ENCODE peak calls at places on chromosomes 5 and 9, in nine cellular contexts. One of them, this sample, is unnamed.

GRCh38 chr5:2569201-2569600 is 182.3 kb downstream of the IRX2 start:
- DNase-seq in transverse colon: no peak
- DNase-seq in adrenal gland: no peak
- DNase-seq in brain microvascular endothelial cell: no peak
- DNase-seq in PC-3: no peak
- DNase-seq in HCT116: no peak
- DNase-seq in CD4-positive, alpha-beta memory T cell: no peak
- DNase-seq in CD8-positive, alpha-beta T cell: no peak
- DNase-seq in right lobe of liver: no peak
- DNase-seq in this sample: no peak

GRCh38 chr5:127980843-127981242 is 102.7 kb upstream of the SLC12A2 start:
- DNase-seq in transverse colon: no peak
- DNase-seq in adrenal gland: no peak
- DNase-seq in brain microvascular endothelial cell: no peak
- DNase-seq in PC-3: peak; percentile 53
- DNase-seq in HCT116: no peak
- DNase-seq in CD4-positive, alpha-beta memory T cell: no peak
- DNase-seq in CD8-positive, alpha-beta T cell: no peak
- DNase-seq in right lobe of liver: no peak
- DNase-seq in this sample: no peak

GRCh38 chr5:40679998-40680681 is 425 bp downstream of the PTGER4 start:
- DNase-seq in transverse colon: peak; percentile 36
- DNase-seq in adrenal gland: no peak
- DNase-seq in brain microvascular endothelial cell: no peak
- DNase-seq in PC-3: peak; percentile 41
- DNase-seq in HCT116: no peak
- DNase-seq in CD4-positive, alpha-beta memory T cell: peak; percentile 56
- DNase-seq in CD8-positive, alpha-beta T cell: peak; percentile 39
- DNase-seq in right lobe of liver: peak; percentile 51
- DNase-seq in this sample: peak; percentile 28

GRCh38 chr5:170861855-170862766 is at the start of gene RANBP17:
- DNase-seq in transverse colon: peak; percentile 55
- DNase-seq in adrenal gland: peak; percentile 74
- DNase-seq in brain microvascular endothelial cell: peak; percentile 67
- DNase-seq in PC-3: peak; percentile 32
- DNase-seq in HCT116: peak; percentile 53
- DNase-seq in CD4-positive, alpha-beta memory T cell: no peak
- DNase-seq in CD8-positive, alpha-beta T cell: peak; percentile 12
- DNase-seq in right lobe of liver: peak; percentile 63
- DNase-seq in this sample: peak; percentile 20

GRCh38 chr9:79255681-79256080 is 316.1 kb upstream of the TLE4 start:
- DNase-seq in transverse colon: no peak
- DNase-seq in adrenal gland: no peak
- DNase-seq in brain microvascular endothelial cell: no peak
- DNase-seq in PC-3: no peak
- DNase-seq in HCT116: no peak
- DNase-seq in CD4-positive, alpha-beta memory T cell: no peak
- DNase-seq in CD8-positive, alpha-beta T cell: no peak
- DNase-seq in right lobe of liver: no peak
- DNase-seq in this sample: no peak

GRCh38 chr5:126597156-126597555 is 2.1 kb upstream of the ALDH7A1 start:
- DNase-seq in transverse colon: no peak
- DNase-seq in adrenal gland: no peak
- DNase-seq in brain microvascular endothelial cell: peak; percentile 72
- DNase-seq in PC-3: peak; percentile 78
- DNase-seq in HCT116: no peak
- DNase-seq in CD4-positive, alpha-beta memory T cell: no peak
- DNase-seq in CD8-positive, alpha-beta T cell: no peak
- DNase-seq in right lobe of liver: no peak
- DNase-seq in this sample: no peak

GRCh38 chr5:40486437-40487270 is 193.1 kb upstream of the PTGER4 start:
- DNase-seq in transverse colon: no peak
- DNase-seq in adrenal gland: peak; percentile 24
- DNase-seq in brain microvascular endothelial cell: no peak
- DNase-seq in PC-3: peak; percentile 33
- DNase-seq in HCT116: no peak
- DNase-seq in CD4-positive, alpha-beta memory T cell: peak; percentile 83
- DNase-seq in CD8-positive, alpha-beta T cell: peak; percentile 30
- DNase-seq in right lobe of liver: no peak
- DNase-seq in this sample: no peak

GRCh38 chr9:89530721-89531120 is 32.8 kb upstream of the SEMA4D start:
- DNase-seq in transverse colon: no peak
- DNase-seq in adrenal gland: no peak
- DNase-seq in brain microvascular endothelial cell: no peak
- DNase-seq in PC-3: no peak
- DNase-seq in HCT116: no peak
- DNase-seq in CD4-positive, alpha-beta memory T cell: no peak
- DNase-seq in CD8-positive, alpha-beta T cell: no peak
- DNase-seq in right lobe of liver: no peak
- DNase-seq in this sample: no peak

DNA sequence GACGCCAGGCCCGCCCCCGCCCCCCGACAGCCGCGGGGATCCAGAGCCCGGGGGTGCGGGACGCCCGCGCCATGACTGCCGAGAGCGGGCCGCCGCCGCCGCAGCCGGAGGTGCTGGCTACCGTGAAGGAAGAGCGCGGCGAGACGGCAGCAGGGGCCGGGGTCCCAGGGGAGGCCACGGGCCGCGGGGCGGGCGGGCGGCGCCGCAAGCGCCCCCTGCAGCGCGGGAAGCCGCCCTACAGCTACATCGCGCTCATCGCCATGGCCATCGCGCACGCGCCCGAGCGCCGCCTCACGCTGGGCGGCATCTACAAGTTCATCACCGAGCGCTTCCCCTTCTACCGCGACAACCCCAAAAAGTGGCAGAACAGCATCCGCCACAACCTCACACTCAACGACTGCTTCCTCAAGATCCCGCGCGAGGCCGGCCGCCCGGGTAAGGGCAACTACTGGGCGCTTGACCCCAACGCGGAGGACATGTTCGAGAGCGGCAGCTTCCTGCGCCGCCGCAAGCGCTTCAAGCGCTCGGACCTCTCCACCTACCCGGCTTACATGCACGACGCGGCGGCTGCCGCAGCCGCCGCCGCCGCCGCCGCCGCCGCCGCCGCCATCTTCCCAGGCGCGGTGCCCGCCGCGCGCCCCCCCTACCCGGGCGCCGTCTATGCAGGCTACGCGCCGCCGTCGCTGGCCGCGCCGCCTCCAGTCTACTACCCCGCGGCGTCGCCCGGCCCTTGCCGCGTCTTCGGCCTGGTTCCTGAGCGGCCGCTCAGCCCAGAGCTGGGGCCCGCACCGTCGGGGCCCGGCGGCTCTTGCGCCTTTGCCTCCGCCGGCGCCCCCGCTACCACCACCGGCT is 1.0 kb downstream of the FOXE1 start:
- DNase-seq in transverse colon: no peak
- DNase-seq in adrenal gland: no peak
- DNase-seq in brain microvascular endothelial cell: no peak
- DNase-seq in PC-3: no peak
- DNase-seq in HCT116: no peak
- DNase-seq in CD4-positive, alpha-beta memory T cell: peak; percentile 63
- DNase-seq in CD8-positive, alpha-beta T cell: peak; percentile 39
- DNase-seq in right lobe of liver: no peak
- DNase-seq in this sample: no peak
- H3K4me3 ChIP-seq in transverse colon: peak overlapping the region; percentile 13
- H3K4me3 ChIP-seq in adrenal gland: no peak overlapping the region
- H3K4me3 ChIP-seq in brain microvascular endothelial cell: no peak overlapping the region
- H3K4me3 ChIP-seq in PC-3: no peak overlapping the region
- H3K4me3 ChIP-seq in HCT116: no peak overlapping the region
- H3K4me3 ChIP-seq in CD4-positive, alpha-beta memory T cell: peak overlapping the region; percentile 24
- H3K4me3 ChIP-seq in CD8-positive, alpha-beta T cell: peak overlapping the region; percentile 55
- H3K4me3 ChIP-seq in right lobe of liver: peak overlapping the region; percentile 46
- H3K4me3 ChIP-seq in this sample: peak overlapping the region; percentile 59

GRCh38 chr9:92223758-92224157 is 69.7 kb downstream of the IARS1 start:
- DNase-seq in transverse colon: no peak
- DNase-seq in adrenal gland: no peak
- DNase-seq in brain microvascular endothelial cell: no peak
- DNase-seq in PC-3: no peak
- DNase-seq in HCT116: no peak
- DNase-seq in CD4-positive, alpha-beta memory T cell: no peak
- DNase-seq in CD8-positive, alpha-beta T cell: no peak
- DNase-seq in right lobe of liver: no peak
- DNase-seq in this sample: no peak
- H3K36me3 ChIP-seq in transverse colon: no peaks in the 10 kb centered on the region
- H3K36me3 ChIP-seq in adrenal gland: no peaks in the 10 kb centered on the region
- H3K36me3 ChIP-seq in brain microvascular endothelial cell: peaks cover 63% of the 10 kb centered on the region
- H3K36me3 ChIP-seq in PC-3: peaks cover 22% of the 10 kb centered on the region
- H3K36me3 ChIP-seq in HCT116: peaks cover 44% of the 10 kb centered on the region
- H3K36me3 ChIP-seq in CD4-positive, alpha-beta memory T cell: peaks cover 46% of the 10 kb centered on the region
- H3K36me3 ChIP-seq in CD8-positive, alpha-beta T cell: peaks cover 32% of the 10 kb centered on the region
- H3K36me3 ChIP-seq in right lobe of liver: peaks cover 62% of the 10 kb centered on the region
- H3K36me3 ChIP-seq in this sample: peaks cover 68% of the 10 kb centered on the region

GRCh38 chr5:16807475-16807874 is 128.6 kb downstream of the MYO10 start:
- DNase-seq in transverse colon: no peak
- DNase-seq in adrenal gland: no peak
- DNase-seq in brain microvascular endothelial cell: no peak
- DNase-seq in PC-3: no peak
- DNase-seq in HCT116: no peak
- DNase-seq in CD4-positive, alpha-beta memory T cell: no peak
- DNase-seq in CD8-positive, alpha-beta T cell: no peak
- DNase-seq in right lobe of liver: no peak
- DNase-seq in this sample: no peak

GRCh38 chr5:16808021-16808420 is 128.1 kb downstream of the MYO10 start:
- DNase-seq in transverse colon: no peak
- DNase-seq in adrenal gland: no peak
- DNase-seq in brain microvascular endothelial cell: no peak
- DNase-seq in PC-3: no peak
- DNase-seq in HCT116: no peak
- DNase-seq in CD4-positive, alpha-beta memory T cell: no peak
- DNase-seq in CD8-positive, alpha-beta T cell: no peak
- DNase-seq in right lobe of liver: no peak
- DNase-seq in this sample: no peak

GRCh38 chr5:16809816-16810502 is 126.1 kb downstream of the MYO10 start:
- DNase-seq in transverse colon: peak; percentile 24
- DNase-seq in adrenal gland: no peak
- DNase-seq in brain microvascular endothelial cell: peak; percentile 71
- DNase-seq in PC-3: no peak
- DNase-seq in HCT116: no peak
- DNase-seq in CD4-positive, alpha-beta memory T cell: no peak
- DNase-seq in CD8-positive, alpha-beta T cell: no peak
- DNase-seq in right lobe of liver: no peak
- DNase-seq in this sample: peak; percentile 43

GRCh38 chr5:16810503-16810854 is 125.6 kb downstream of the MYO10 start:
- DNase-seq in transverse colon: no peak
- DNase-seq in adrenal gland: no peak
- DNase-seq in brain microvascular endothelial cell: no peak
- DNase-seq in PC-3: no peak
- DNase-seq in HCT116: no peak
- DNase-seq in CD4-positive, alpha-beta memory T cell: no peak
- DNase-seq in CD8-positive, alpha-beta T cell: no peak
- DNase-seq in right lobe of liver: no peak
- DNase-seq in this sample: no peak

DNA sequence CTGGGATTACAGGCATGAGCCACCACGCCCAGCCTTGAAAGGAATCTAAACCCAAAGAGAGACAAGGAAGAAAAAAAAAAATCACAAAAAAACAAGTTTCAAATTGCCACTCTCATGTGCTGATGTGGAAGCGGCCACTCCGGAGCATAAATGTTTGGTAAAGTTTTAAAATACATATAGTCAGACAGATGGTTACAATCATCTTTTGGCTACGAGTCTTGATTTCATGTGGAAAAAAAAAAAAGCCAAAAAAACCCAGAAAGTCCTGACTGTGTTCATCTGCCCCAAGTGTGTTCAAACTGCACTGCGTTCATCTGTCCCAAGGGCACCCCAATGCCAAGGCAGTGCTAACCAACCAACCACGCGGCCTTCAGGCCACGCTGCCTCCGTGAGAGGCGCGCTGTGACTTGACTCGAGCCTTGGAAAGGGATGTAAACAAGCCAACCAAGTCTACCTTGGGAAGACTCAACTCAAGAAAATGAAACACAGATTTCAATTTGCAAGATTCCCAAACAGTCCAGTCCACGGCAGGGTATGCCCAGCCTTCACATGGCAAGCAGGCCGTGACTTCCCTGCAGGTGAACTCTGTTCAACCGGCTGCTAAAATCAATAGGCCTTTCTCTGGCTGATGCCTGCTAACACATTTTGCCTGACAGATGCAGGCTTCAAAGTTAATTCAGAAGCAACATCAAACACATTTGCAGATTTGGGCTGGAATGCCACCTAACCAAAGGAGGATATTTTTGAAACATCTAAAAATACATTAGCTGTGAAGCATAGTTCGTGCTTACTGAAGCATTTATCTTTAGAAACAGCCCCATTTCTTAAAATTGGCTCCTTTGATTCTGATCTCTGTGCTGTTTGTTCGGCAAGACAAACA is 126.9 kb downstream of the MYO10 start:
- DNase-seq in transverse colon: no peak
- DNase-seq in adrenal gland: no peak
- DNase-seq in brain microvascular endothelial cell: no peak
- DNase-seq in PC-3: no peak
- DNase-seq in HCT116: no peak
- DNase-seq in CD4-positive, alpha-beta memory T cell: no peak
- DNase-seq in CD8-positive, alpha-beta T cell: no peak
- DNase-seq in right lobe of liver: no peak
- DNase-seq in this sample: no peak
- H3K4me3 ChIP-seq in transverse colon: no peak overlapping the region
- H3K4me3 ChIP-seq in adrenal gland: no peak overlapping the region
- H3K4me3 ChIP-seq in brain microvascular endothelial cell: no peak overlapping the region
- H3K4me3 ChIP-seq in PC-3: no peak overlapping the region
- H3K4me3 ChIP-seq in HCT116: no peak overlapping the region
- H3K4me3 ChIP-seq in CD4-positive, alpha-beta memory T cell: no peak overlapping the region
- H3K4me3 ChIP-seq in CD8-positive, alpha-beta T cell: no peak overlapping the region
- H3K4me3 ChIP-seq in right lobe of liver: no peak overlapping the region
- H3K4me3 ChIP-seq in this sample: no peak overlapping the region

GRCh38 chr5:142128675-142129208 is 20.2 kb downstream of the NDFIP1 start:
- DNase-seq in transverse colon: no peak
- DNase-seq in adrenal gland: no peak
- DNase-seq in brain microvascular endothelial cell: no peak
- DNase-seq in PC-3: no peak
- DNase-seq in HCT116: no peak
- DNase-seq in CD4-positive, alpha-beta memory T cell: no peak
- DNase-seq in CD8-positive, alpha-beta T cell: no peak
- DNase-seq in right lobe of liver: no peak
- DNase-seq in this sample: no peak

GRCh38 chr5:142134333-142135010 is 25.9 kb downstream of the NDFIP1 start:
- DNase-seq in transverse colon: no peak
- DNase-seq in adrenal gland: no peak
- DNase-seq in brain microvascular endothelial cell: no peak
- DNase-seq in PC-3: no peak
- DNase-seq in HCT116: no peak
- DNase-seq in CD4-positive, alpha-beta memory T cell: no peak
- DNase-seq in CD8-positive, alpha-beta T cell: no peak
- DNase-seq in right lobe of liver: no peak
- DNase-seq in this sample: no peak

GRCh38 chr5:142129447-142129846 is 20.9 kb downstream of the NDFIP1 start:
- DNase-seq in transverse colon: no peak
- DNase-seq in adrenal gland: no peak
- DNase-seq in brain microvascular endothelial cell: no peak
- DNase-seq in PC-3: no peak
- DNase-seq in HCT116: no peak
- DNase-seq in CD4-positive, alpha-beta memory T cell: no peak
- DNase-seq in CD8-positive, alpha-beta T cell: no peak
- DNase-seq in right lobe of liver: no peak
- DNase-seq in this sample: no peak

GRCh38 chr5:142131394-142131793 is 22.8 kb downstream of the NDFIP1 start:
- DNase-seq in transverse colon: no peak
- DNase-seq in adrenal gland: no peak
- DNase-seq in brain microvascular endothelial cell: no peak
- DNase-seq in PC-3: no peak
- DNase-seq in HCT116: no peak
- DNase-seq in CD4-positive, alpha-beta memory T cell: no peak
- DNase-seq in CD8-positive, alpha-beta T cell: no peak
- DNase-seq in right lobe of liver: no peak
- DNase-seq in this sample: no peak

GRCh38 chr5:142133382-142134206 is 25.0 kb downstream of the NDFIP1 start:
- DNase-seq in transverse colon: no peak
- DNase-seq in adrenal gland: no peak
- DNase-seq in brain microvascular endothelial cell: no peak
- DNase-seq in PC-3: no peak
- DNase-seq in HCT116: no peak
- DNase-seq in CD4-positive, alpha-beta memory T cell: no peak
- DNase-seq in CD8-positive, alpha-beta T cell: no peak
- DNase-seq in right lobe of liver: no peak
- DNase-seq in this sample: no peak
- H3K36me3 ChIP-seq in transverse colon: no peaks in the 10 kb centered on the region
- H3K36me3 ChIP-seq in adrenal gland: no peaks in the 10 kb centered on the region
- H3K36me3 ChIP-seq in brain microvascular endothelial cell: peaks cover 10% of the 10 kb centered on the region
- H3K36me3 ChIP-seq in PC-3: peaks cover 16% of the 10 kb centered on the region
- H3K36me3 ChIP-seq in HCT116: peaks cover 8% of the 10 kb centered on the region
- H3K36me3 ChIP-seq in CD4-positive, alpha-beta memory T cell: peaks cover 44% of the 10 kb centered on the region
- H3K36me3 ChIP-seq in CD8-positive, alpha-beta T cell: peaks cover 44% of the 10 kb centered on the region
- H3K36me3 ChIP-seq in right lobe of liver: peaks cover 22% of the 10 kb centered on the region
- H3K36me3 ChIP-seq in this sample: peaks cover 65% of the 10 kb centered on the region

This sample was measured in left ventricle myocardium inferior.